ENCODE peak calls at places on chromosomes 11 and 22, in eight cellular contexts. M, Q, Z, I, W, E, A and R are unnamed samples. For H3K36me3, the result is how much of the 10 kb centered on the place peaks cover.

GRCh38 chr11:116540019-116540418 is 232.8 kb downstream of the BUD13 start:
- DNase-seq in M (no peak), Q (no peak), Z (no peak), I (no peak), W (no peak), E (no peak), A (no peak), R (no peak)

GRCh38 chr11:33761471-33761870 is 12.8 kb downstream of the FBXO3 start:
- DNase-seq in M (no peak), Q (no peak), Z (no peak), I (no peak), W (no peak), E (no peak), A (no peak), R (no peak)

GRCh38 chr11:82786001-82786400 is 52.3 kb upstream of the FAM181B start:
- DNase-seq in M (no peak), Q (no peak), Z (no peak), I (no peak), W (no peak), E (no peak), A (no peak), R (no peak)

GRCh38 chr22:47292546-47293320 is 530.3 kb downstream of the TBC1D22A start:
- DNase-seq in M (no peak), Q (peak), Z (no peak), I (no peak), W (no peak), E (no peak), A (peak), R (no peak)

GRCh38 chr11:106202935-106203620 is 125.6 kb downstream of the AASDHPPT start:
- DNase-seq in M (no peak), Q (no peak), Z (no peak), I (no peak), W (no peak), E (no peak), A (no peak), R (no peak)

GRCh38 chr11:131584694-131585592 is 214.5 kb downstream of the NTM start:
- DNase-seq in M (no peak), Q (no peak), Z (no peak), I (no peak), W (no peak), E (no peak), A (no peak), R (no peak)

GRCh38 chr11:114970908-114971645 is 292.8 kb downstream of the NXPE2 start:
- DNase-seq in M (no peak), Q (no peak), Z (no peak), I (no peak), W (no peak), E (no peak), A (no peak), R (no peak)

GRCh38 chr22:30432096-30432495 is 6.5 kb downstream of the MTFP1 start:
- DNase-seq in M (no peak), Q (no peak), Z (no peak), I (no peak), W (no peak), E (no peak), A (peak), R (no peak)

GRCh38 chr22:37383342-37383741 is 43.9 kb downstream of the ELFN2 start:
- DNase-seq in M (no peak), Q (no peak), Z (no peak), I (no peak), W (no peak), E (no peak), A (no peak), R (no peak)

GRCh38 chr11:112518371-112518770 is 257.7 kb upstream of the PLET1 start:
- DNase-seq in M (no peak), Q (no peak), Z (no peak), I (no peak), W (no peak), E (no peak), A (no peak), R (no peak)

GRCh38 chr11:68579455-68579854 is 104.9 kb upstream of the GAL start:
- DNase-seq in M (no peak), Q (no peak), Z (no peak), I (no peak), W (no peak), E (no peak), A (no peak), R (no peak)
- H3K36me3 ChIP-seq in M (under half), Q (half or more), Z (under half), I (under half), W (under half), E (under half), A (half or more), R (under half)

GRCh38 chr22:44831885-44832284 is 79.5 kb downstream of the ARHGAP8 start:
- DNase-seq in M (no peak), Q (no peak), Z (no peak), I (no peak), W (no peak), E (no peak), A (no peak), R (no peak)

GRCh38 chr22:44824271-44824670 is 71.9 kb downstream of the ARHGAP8 start:
- DNase-seq in M (no peak), Q (no peak), Z (no peak), I (no peak), W (no peak), E (no peak), A (peak), R (no peak)

GRCh38 chr22:44825310-44826150 is 73.2 kb downstream of the ARHGAP8 start:
- DNase-seq in M (no peak), Q (no peak), Z (no peak), I (no peak), W (no peak), E (no peak), A (peak), R (peak)

GRCh38 chr22:44827666-44828065 is 75.3 kb downstream of the ARHGAP8 start:
- DNase-seq in M (no peak), Q (no peak), Z (no peak), I (no peak), W (no peak), E (no peak), A (peak), R (peak)

GRCh38 chr22:44828193-44828592 is 75.8 kb downstream of the ARHGAP8 start:
- DNase-seq in M (peak), Q (no peak), Z (no peak), I (no peak), W (no peak), E (no peak), A (peak), R (no peak)
- TF ChIP-seq CTCF in M (peak), Q (no peak), Z (no peak), I (peak), W (no peak), E (no peak), A (no peak), R (no peak)

DNA sequence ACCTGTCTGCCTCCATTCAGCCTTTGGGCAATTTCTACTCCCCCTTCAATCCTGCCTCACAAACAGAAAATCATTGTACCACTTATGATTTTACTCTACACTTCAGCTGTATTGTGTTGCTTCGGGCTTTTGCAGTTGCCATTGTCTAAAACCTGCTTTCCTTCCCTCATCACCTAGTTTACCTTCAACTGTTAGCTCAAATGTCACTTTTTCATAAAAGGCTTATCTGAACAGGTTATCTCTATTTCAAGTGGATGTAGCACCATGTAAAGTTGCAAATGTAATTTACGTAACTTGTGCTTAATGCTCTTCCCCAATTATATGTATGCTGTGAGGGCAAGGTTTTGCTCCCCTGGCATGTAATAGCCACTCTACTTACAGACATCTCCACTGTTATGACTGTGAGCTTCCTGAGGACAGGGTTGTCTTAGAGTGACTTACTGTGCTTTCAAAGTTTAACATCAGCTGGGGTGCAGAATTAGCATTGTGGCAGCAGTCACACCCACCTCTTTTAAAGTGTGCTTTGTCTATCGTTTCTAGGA is 5.4 kb downstream of the RPS25 start:
- DNase-seq in M (no peak), Q (no peak), Z (no peak), I (no peak), W (no peak), E (no peak), A (no peak), R (no peak)
- H3K36me3 ChIP-seq in M (under half), Q (half or more), Z (under half), I (under half), W (under half), E (under half), A (under half), R (under half)

DNA sequence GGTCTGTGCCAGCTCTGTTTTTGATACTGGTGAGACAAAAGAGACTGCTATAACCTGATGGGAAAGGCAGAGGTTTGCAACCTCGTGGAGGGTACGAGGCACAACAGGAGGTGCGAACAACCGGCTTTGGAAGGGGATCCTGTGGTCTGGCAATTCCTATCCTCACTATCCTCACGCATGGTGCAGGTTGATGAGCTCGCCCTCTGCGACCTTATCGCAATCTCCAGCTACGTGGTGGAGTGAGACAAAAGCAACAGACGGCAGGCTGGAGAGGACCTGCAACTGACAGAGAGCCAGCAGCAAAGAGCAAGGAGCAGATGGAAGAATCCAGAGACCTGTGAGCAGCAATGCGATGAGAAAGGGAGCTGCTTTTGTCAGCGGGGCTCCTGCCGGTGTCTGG is 47.3 kb upstream of the TSKU start:
- DNase-seq in M (no peak), Q (no peak), Z (no peak), I (no peak), W (no peak), E (no peak), A (no peak), R (no peak)
- TF ChIP-seq CTCF in M (no peak), Q (no peak), Z (no peak), I (no peak), W (no peak), E (no peak), A (no peak), R (no peak)